ENCODE peak calls at places on chromosomes 13 and 19, in seven cellular contexts. T is esophagus squamous epithelium; B is CD14-positive monocyte; O is CD8-positive, alpha-beta memory T cell; J is left kidney; H is astrocyte of the spinal cord; D is progenitor cell of endocrine pancreas. I is an unnamed sample.

GRCh38 chr13:66312312-66313087 is 917.6 kb downstream of the PCDH9 start:
- DNase-seq in T (no peak), B (no peak), O (no peak), J (peak), H (peak), D (no peak), I (no peak)

GRCh38 chr19:23539499-23539898 is 144.2 kb upstream of the ZNF91 start:
- DNase-seq in T (no peak), B (no peak), O (no peak), J (no peak), H (no peak), D (no peak), I (no peak)

GRCh38 chr13:41645313-41645712 is 188.0 kb downstream of the RGCC start:
- DNase-seq in T (no peak), B (no peak), O (no peak), J (no peak), H (peak), D (no peak), I (no peak)

GRCh38 chr19:41914906-41915247 is 13.4 kb downstream of the ERFL start:
- DNase-seq in T (no peak), B (no peak), O (no peak), J (peak), H (no peak), D (no peak), I (no peak)

GRCh38 chr19:45200614-45201013 is 22.0 kb downstream of the BLOC1S3 start:
- DNase-seq in T (no peak), B (no peak), O (no peak), J (peak), H (peak), D (no peak), I (no peak)

GRCh38 chr19:38700933-38701454 is 43.3 kb downstream of the CAPN12 start:
- DNase-seq in T (no peak), B (no peak), O (no peak), J (peak), H (no peak), D (no peak), I (no peak)

GRCh38 chr19:57280913-57281425 is 684 bp downstream of the ZNF460 start:
- DNase-seq in T (no peak), B (no peak), O (peak), J (no peak), H (no peak), D (no peak), I (peak)

GRCh38 chr19:1364070-1364719 is 19.5 kb upstream of the NDUFS7 start:
- DNase-seq in T (no peak), B (no peak), O (no peak), J (no peak), H (peak), D (no peak), I (peak)

GRCh38 chr19:17266589-17266974 is 661 bp upstream of the BABAM1 start:
- DNase-seq in T (no peak), B (no peak), O (no peak), J (no peak), H (no peak), D (no peak), I (no peak)

GRCh38 chr19:31781542-31781941 is 432.3 kb upstream of the TSHZ3 start:
- DNase-seq in T (no peak), B (no peak), O (no peak), J (no peak), H (no peak), D (no peak), I (no peak)

GRCh38 chr19:42197375-42197817 is 20.1 kb downstream of the DEDD2 start:
- DNase-seq in T (no peak), B (no peak), O (no peak), J (no peak), H (no peak), D (no peak), I (no peak)

GRCh38 chr13:37868691-37869505 is 674 bp downstream of the TRPC4 start:
- DNase-seq in T (no peak), B (no peak), O (no peak), J (peak), H (peak), D (no peak), I (peak)

GRCh38 chr13:99339230-99339721 is 32.1 kb upstream of the GPR183 start:
- DNase-seq in T (no peak), B (no peak), O (no peak), J (no peak), H (no peak), D (no peak), I (no peak)

GRCh38 chr13:50990540-50991506 is 81.2 kb downstream of the RNASEH2B start:
- DNase-seq in T (no peak), B (no peak), O (no peak), J (peak), H (peak), D (no peak), I (no peak)

GRCh38 chr13:36885901-36886300 is 34.1 kb downstream of the SMAD9 start:
- DNase-seq in T (no peak), B (no peak), O (no peak), J (no peak), H (no peak), D (no peak), I (no peak)

GRCh38 chr19:34217952-34218817 is 36.2 kb upstream of the GARRE1 start:
- DNase-seq in T (no peak), B (no peak), O (peak), J (peak), H (peak), D (no peak), I (peak)

GRCh38 chr13:48954086-48954485 is 21.6 kb upstream of the FNDC3A start:
- DNase-seq in T (no peak), B (no peak), O (no peak), J (peak), H (peak), D (no peak), I (no peak)

GRCh38 chr19:12834976-12835757 is 788 bp upstream of the RTBDN start:
- DNase-seq in T (no peak), B (no peak), O (no peak), J (peak), H (no peak), D (no peak), I (no peak)

GRCh38 chr13:113591750-113592149 is 7.2 kb downstream of the TFDP1 start:
- DNase-seq in T (no peak), B (peak), O (no peak), J (no peak), H (no peak), D (no peak), I (peak)

GRCh38 chr19:27770095-27770494 is 1442.9 kb downstream of the UQCRFS1 start:
- DNase-seq in T (no peak), B (no peak), O (no peak), J (no peak), H (no peak), D (no peak), I (no peak)

GRCh38 chr19:10936661-10937084 is 8.1 kb downstream of the TIMM29 start:
- DNase-seq in T (no peak), B (no peak), O (no peak), J (peak), H (peak), D (peak), I (peak)

GRCh38 chr13:31706105-31706504 is 33.2 kb upstream of the RXFP2 start:
- DNase-seq in T (no peak), B (no peak), O (no peak), J (no peak), H (no peak), D (no peak), I (no peak)

GRCh38 chr13:77002590-77003190 is 10.8 kb downstream of the CLN5 start:
- DNase-seq in T (no peak), B (no peak), O (no peak), J (peak), H (peak), D (no peak), I (no peak)

GRCh38 chr13:106113796-106114195 is 421.7 kb downstream of the EFNB2 start:
- DNase-seq in T (no peak), B (no peak), O (no peak), J (no peak), H (no peak), D (no peak), I (no peak)

GRCh38 chr19:506404-507285 is 652 bp upstream of the TPGS1 start:
- DNase-seq in T (peak), B (peak), O (peak), J (peak), H (peak), D (peak), I (peak)

GRCh38 chr13:24725379-24725778 is 38.6 kb upstream of the RNF17 start:
- DNase-seq in T (no peak), B (no peak), O (no peak), J (no peak), H (no peak), D (no peak), I (no peak)

GRCh38 chr13:33172911-33173310 is 112.6 kb downstream of the STARD13 start:
- DNase-seq in T (no peak), B (no peak), O (no peak), J (no peak), H (no peak), D (no peak), I (no peak)

GRCh38 chr13:81781471-81781870 is 1440.5 kb upstream of the SPRY2 start:
- DNase-seq in T (no peak), B (no peak), O (no peak), J (no peak), H (no peak), D (no peak), I (no peak)

GRCh38 chr13:107838592-107839161 is 376.7 kb downstream of the LIG4 start:
- DNase-seq in T (no peak), B (no peak), O (no peak), J (peak), H (no peak), D (no peak), I (no peak)

I was measured in GM13976.